ENCODE peak calls at places on chromosomes 2 and 18, in seven cellular contexts. S, H, Z, C, W, G and E are unnamed samples.
A peak's percentile ranks its signal among the peaks of the same experiment; 100 is the strongest.

GRCh38 chr2:149180226-149180875 is 141.9 kb downstream of the LYPD6B start:
- DNase-seq in S (no peak), H (no peak), Z (no peak), C (no peak), W (no peak), G (no peak), E (peak; percentile 45)

GRCh38 chr2:203453858-203454451 is 81.1 kb downstream of the RAPH1 start:
- DNase-seq in S (no peak), H (no peak), Z (peak; percentile 78), C (peak; percentile 46), W (no peak), G (no peak), E (peak; percentile 70)

GRCh38 chr18:79825913-79826312 is 28.2 kb downstream of the KCNG2 start:
- DNase-seq in S (no peak), H (no peak), Z (no peak), C (no peak), W (no peak), G (no peak), E (no peak)

GRCh38 chr2:11286323-11286722 is 58.1 kb downstream of the ROCK2 start:
- DNase-seq in S (no peak), H (no peak), Z (no peak), C (no peak), W (no peak), G (no peak), E (no peak)

GRCh38 chr2:114550895-114551793 is 108.7 kb downstream of the DPP10 start:
- DNase-seq in S (peak; percentile 66), H (peak; percentile 63), Z (peak; percentile 51), C (peak; percentile 71), W (no peak), G (peak; percentile 41), E (peak; percentile 17)

GRCh38 chr2:101114815-101115214 is 36.4 kb downstream of the TBC1D8 start:
- DNase-seq in S (peak; percentile 49), H (no peak), Z (no peak), C (no peak), W (no peak), G (no peak), E (no peak)

GRCh38 chr2:178886006-178886405 is 78.8 kb upstream of the TTN start:
- DNase-seq in S (no peak), H (no peak), Z (no peak), C (no peak), W (no peak), G (no peak), E (no peak)

GRCh38 chr2:63058149-63058741 is 7.6 kb downstream of the OTX1 start:
- DNase-seq in S (peak; percentile 24), H (no peak), Z (peak; percentile 36), C (no peak), W (no peak), G (no peak), E (peak; percentile 26)

GRCh38 chr18:73975266-73975665 is 172.4 kb downstream of the FBXO15 start:
- DNase-seq in S (no peak), H (no peak), Z (no peak), C (no peak), W (no peak), G (no peak), E (peak; percentile 20)
- TF ChIP-seq CTCF in S (no peak), H (no peak), Z (no peak), C (no peak), W (no peak), G (no peak), E (no peak)

GRCh38 chr2:105081006-105081701 is 43.3 kb downstream of the MRPS9 start:
- DNase-seq in S (no peak), H (no peak), Z (peak; percentile 45), C (no peak), W (no peak), G (no peak), E (no peak)
- TF ChIP-seq CTCF in S (no peak), H (no peak), Z (no peak), C (no peak), W (no peak), G (no peak), E (no peak)

DNA sequence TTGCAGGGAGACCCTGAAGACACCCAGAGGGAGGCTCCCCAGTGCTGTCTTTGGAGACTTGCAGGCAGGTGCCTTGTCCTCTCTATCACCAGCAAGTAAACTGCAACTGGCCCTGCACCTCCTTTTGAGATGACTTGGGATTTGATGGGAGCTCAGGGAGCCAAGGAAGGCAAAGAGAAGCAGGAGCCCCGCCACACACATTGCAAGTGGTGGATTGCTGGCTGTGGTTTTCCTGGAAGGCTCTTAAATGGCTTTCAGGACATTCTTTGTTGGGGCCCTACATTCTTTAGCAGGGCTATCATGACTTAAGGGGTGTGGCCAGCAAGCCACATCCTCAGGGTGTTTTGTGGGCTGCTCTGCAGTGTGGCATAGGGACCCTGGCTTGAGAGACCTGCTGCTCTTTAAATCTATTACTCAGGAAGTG is 39.9 kb upstream of the CDC42EP3 start:
- DNase-seq in S (no peak), H (no peak), Z (peak; percentile 88), C (peak; percentile 62), W (peak; percentile 86), G (no peak), E (peak; percentile 90)
- TF ChIP-seq CTCF in S (no peak), H (no peak), Z (no peak), C (no peak), W (no peak), G (no peak), E (no peak)

GRCh38 chr2:197152451-197153228 is 157.9 kb downstream of the ANKRD44 start:
- DNase-seq in S (no peak), H (no peak), Z (peak; percentile 51), C (no peak), W (peak; percentile 71), G (no peak), E (peak; percentile 25)
- TF ChIP-seq CTCF in S (no peak), H (no peak), Z (no peak), C (no peak), W (peak; percentile 18), G (no peak), E (no peak)

GRCh38 chr18:48540329-48541025 is 1.6 kb downstream of the CTIF start:
- DNase-seq in S (peak; percentile 81), H (peak; percentile 89), Z (peak; percentile 58), C (peak; percentile 73), W (no peak), G (peak; percentile 60), E (peak; percentile 63)
- TF ChIP-seq CTCF in S (peak; percentile 35), H (peak; percentile 25), Z (peak; percentile 32), C (peak; percentile 18), W (peak; percentile 42), G (no peak), E (peak; percentile 19)

GRCh38 chr2:111919362-111919761 is 21.0 kb downstream of the MERTK start:
- DNase-seq in S (no peak), H (no peak), Z (no peak), C (no peak), W (no peak), G (no peak), E (no peak)
- TF ChIP-seq CTCF in S (peak; percentile 30), H (no peak), Z (peak; percentile 11), C (no peak), W (peak; percentile 6), G (no peak), E (peak; percentile 33)

GRCh38 chr18:5604778-5605177 is 61.0 kb upstream of the EPB41L3 start:
- DNase-seq in S (peak; percentile 75), H (no peak), Z (no peak), C (no peak), W (no peak), G (no peak), E (no peak)

GRCh38 chr18:5596585-5596984 is 52.8 kb upstream of the EPB41L3 start:
- DNase-seq in S (no peak), H (no peak), Z (no peak), C (no peak), W (no peak), G (no peak), E (no peak)

GRCh38 chr18:5603153-5603552 is 59.4 kb upstream of the EPB41L3 start:
- DNase-seq in S (no peak), H (no peak), Z (no peak), C (no peak), W (no peak), G (no peak), E (no peak)

GRCh38 chr18:5601188-5601624 is 57.4 kb upstream of the EPB41L3 start:
- DNase-seq in S (peak; percentile 35), H (no peak), Z (no peak), C (no peak), W (no peak), G (no peak), E (peak; percentile 5)

GRCh38 chr18:5600376-5601071 is 56.7 kb upstream of the EPB41L3 start:
- DNase-seq in S (no peak), H (no peak), Z (peak; percentile 49), C (no peak), W (no peak), G (no peak), E (peak; percentile 11)
- TF ChIP-seq CTCF in S (no peak), H (peak; percentile 32), Z (peak; percentile 40), C (no peak), W (no peak), G (peak; percentile 45), E (peak; percentile 6)

GRCh38 chr2:71789556-71790219 is 336.3 kb downstream of the DYSF start:
- DNase-seq in S (peak; percentile 10), H (peak; percentile 48), Z (peak; percentile 15), C (no peak), W (no peak), G (peak; percentile 16), E (no peak)
- TF ChIP-seq CTCF in S (no peak), H (no peak), Z (peak; percentile 5), C (no peak), W (peak; percentile 27), G (no peak), E (no peak)